ENCODE peak calls at places on chromosome 4, in six cellular contexts. O is suprapubic skin, G is ovary, K is adrenal gland, T is heart left ventricle, Q is HepG2. D is an unnamed sample.

GRCh38 chr4:66351761-66352160 is 681.5 kb upstream of the EPHA5 start:
- DNase-seq in O (no peak), G (no peak), K (no peak), T (no peak), Q (no peak), D (no peak)

GRCh38 chr4:80461412-80461811 is 125.9 kb downstream of the CFAP299 start:
- DNase-seq in O (no peak), G (no peak), K (no peak), T (no peak), Q (no peak), D (no peak)

GRCh38 chr4:125677665-125678307 is 363.0 kb downstream of the FAT4 start:
- DNase-seq in O (no peak), G (no peak), K (no peak), T (no peak), Q (no peak), D (no peak)

GRCh38 chr4:41541697-41542096 is 3.7 kb downstream of the LIMCH1 start:
- DNase-seq in O (no peak), G (no peak), K (no peak), T (no peak), Q (no peak), D (no peak)

GRCh38 chr4:88159137-88159725 is 792 bp upstream of the ABCG2 start:
- DNase-seq in O (no peak), G (peak; percentile 14), K (peak; percentile 43), T (no peak), Q (peak; percentile 44), D (no peak)

GRCh38 chr4:186424745-186425144 is 130.6 kb downstream of the MTNR1A start:
- DNase-seq in O (no peak), G (no peak), K (no peak), T (no peak), Q (no peak), D (no peak)

GRCh38 chr4:95638920-95639501 is 90.2 kb upstream of the UNC5C start:
- DNase-seq in O (no peak), G (no peak), K (no peak), T (no peak), Q (no peak), D (no peak)

GRCh38 chr4:80016506-80016905 is 56.5 kb downstream of the ANTXR2 start:
- DNase-seq in O (no peak), G (no peak), K (no peak), T (no peak), Q (no peak), D (no peak)

GRCh38 chr4:153159728-153160221 is 44.5 kb upstream of the TRIM2 start:
- DNase-seq in O (no peak), G (no peak), K (no peak), T (no peak), Q (no peak), D (no peak)

GRCh38 chr4:182344968-182345367 is 101.8 kb downstream of the TENM3 start:
- DNase-seq in O (no peak), G (no peak), K (no peak), T (no peak), Q (no peak), D (no peak)

GRCh38 chr4:577499-578450 is 1.7 kb upstream of the TMEM271 start:
- DNase-seq in O (no peak), G (no peak), K (no peak), T (no peak), Q (peak; percentile 18), D (no peak)

GRCh38 chr4:112938461-112939058 is 110.9 kb upstream of the ANK2 start:
- DNase-seq in O (no peak), G (no peak), K (no peak), T (no peak), Q (peak; percentile 14), D (no peak)

GRCh38 chr4:137514401-137515116 is 17.7 kb downstream of the PCDH18 start:
- DNase-seq in O (no peak), G (no peak), K (no peak), T (no peak), Q (no peak), D (no peak)

GRCh38 chr4:8921465-8921864 is 49.8 kb upstream of the HMX1 start:
- DNase-seq in O (no peak), G (no peak), K (no peak), T (no peak), Q (no peak), D (no peak)

GRCh38 chr4:126604273-126604867 is 1028.4 kb upstream of the INTU start:
- DNase-seq in O (no peak), G (no peak), K (peak; percentile 4), T (no peak), Q (peak; percentile 18), D (no peak)

GRCh38 chr4:188624370-188624769 is 485.1 kb downstream of the TRIML1 start:
- DNase-seq in O (no peak), G (no peak), K (no peak), T (no peak), Q (no peak), D (no peak)

GRCh38 chr4:182139481-182139880 is 103.7 kb upstream of the TENM3 start:
- DNase-seq in O (no peak), G (no peak), K (no peak), T (no peak), Q (no peak), D (no peak)

GRCh38 chr4:13640149-13640671 is 12.7 kb upstream of the BOD1L1 start:
- DNase-seq in O (no peak), G (no peak), K (no peak), T (no peak), Q (no peak), D (no peak)

GRCh38 chr4:118712872-118713271 is 27.7 kb downstream of the METTL14 start:
- DNase-seq in O (no peak), G (no peak), K (no peak), T (no peak), Q (no peak), D (no peak)

GRCh38 chr4:145703850-145704528 is 24.0 kb downstream of the C4orf51 start:
- DNase-seq in O (no peak), G (no peak), K (no peak), T (no peak), Q (no peak), D (no peak)

GRCh38 chr4:126733301-126733700 is 899.5 kb upstream of the INTU start:
- DNase-seq in O (no peak), G (no peak), K (no peak), T (no peak), Q (no peak), D (no peak)

GRCh38 chr4:7252510-7253340 is 60.4 kb downstream of the SORCS2 start:
- DNase-seq in O (no peak), G (no peak), K (no peak), T (no peak), Q (no peak), D (no peak)

GRCh38 chr4:16032871-16033505 is 50.8 kb downstream of the PROM1 start:
- DNase-seq in O (no peak), G (no peak), K (no peak), T (no peak), Q (no peak), D (no peak)

GRCh38 chr4:176548571-176548970 is 228.8 kb downstream of the SPCS3 start:
- DNase-seq in O (no peak), G (no peak), K (no peak), T (no peak), Q (no peak), D (no peak)
- H3K27me3 ChIP-seq in O (no peaks in the 10 kb centered on the region), G (no peaks in the 10 kb centered on the region), K (no peaks in the 10 kb centered on the region), T (no peaks in the 10 kb centered on the region), Q (no peaks in the 10 kb centered on the region), D (peaks cover 3% of the 10 kb centered on the region)

GRCh38 chr4:87073570-87074470 is 139.0 kb downstream of the AFF1 start:
- DNase-seq in O (no peak), G (no peak), K (no peak), T (peak; percentile 67), Q (no peak), D (no peak)
- TF ChIP-seq POLR2A in O (no peak), G (no peak), K (no peak), T (no peak), Q (no peak), D (no peak)

GRCh38 chr4:169773889-169774288 is 16.1 kb upstream of the HPF1 start:
- DNase-seq in O (no peak), G (no peak), K (no peak), T (no peak), Q (no peak), D (no peak)

GRCh38 chr4:169770411-169770810 is 12.7 kb upstream of the HPF1 start:
- DNase-seq in O (no peak), G (no peak), K (no peak), T (no peak), Q (no peak), D (no peak)

GRCh38 chr4:169774466-169775445 is 17.0 kb upstream of the HPF1 start:
- DNase-seq in O (no peak), G (no peak), K (peak; percentile 5), T (no peak), Q (no peak), D (no peak)
- TF ChIP-seq CTCF in O (no peak), G (no peak), K (no peak), T (peak; percentile 23), Q (no peak), D (no peak)

DNA sequence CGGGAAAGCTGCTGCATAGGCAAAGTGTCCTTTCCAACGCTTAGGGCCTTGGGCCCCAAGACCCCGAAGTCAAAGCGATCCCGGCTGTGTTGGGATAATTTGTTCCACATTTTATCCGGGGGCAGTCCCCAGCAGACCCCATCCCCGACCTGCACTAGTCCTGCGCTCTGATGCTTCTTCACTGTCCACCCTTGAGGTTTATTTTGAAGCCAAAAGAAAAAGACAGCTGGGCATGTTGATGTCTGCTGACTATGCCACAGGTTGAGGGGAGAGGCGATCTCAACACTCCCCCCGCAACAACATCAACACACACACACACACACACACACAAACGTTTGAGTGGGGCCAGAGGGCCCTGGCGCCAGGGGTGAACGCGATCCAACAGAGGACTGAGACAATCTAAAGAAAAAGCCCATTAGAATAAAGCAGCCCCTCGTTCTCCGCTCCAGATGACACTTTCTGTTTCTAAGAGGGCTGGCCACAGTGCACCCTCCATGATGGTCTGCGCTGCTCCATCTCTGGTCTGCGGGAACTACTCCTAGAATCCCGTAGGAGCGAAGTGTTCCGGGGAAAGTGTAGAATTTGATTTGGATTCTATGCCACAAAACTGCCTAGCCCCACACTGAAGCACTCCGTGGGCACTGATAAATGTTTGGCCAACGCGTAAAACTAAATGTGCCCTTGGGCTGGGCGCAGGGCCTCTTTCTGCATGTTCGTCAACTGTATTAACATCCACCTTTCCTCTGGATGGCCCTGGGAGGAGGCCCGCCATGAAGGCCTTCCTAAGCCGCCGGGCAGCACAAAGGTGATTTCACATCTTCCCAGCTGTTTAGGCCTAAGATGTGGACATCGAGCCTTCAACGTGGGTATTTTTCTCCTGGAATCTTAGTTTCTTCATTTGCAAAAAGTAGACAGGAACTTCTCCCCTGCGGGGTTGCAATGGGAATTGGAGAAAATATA is 2.4 kb downstream of the MSX1 start:
- DNase-seq in O (no peak), G (no peak), K (no peak), T (peak; percentile 2), Q (no peak), D (no peak)
- H3K27me3 ChIP-seq in O (peaks cover 98% of the 10 kb centered on the region), G (no peaks in the 10 kb centered on the region), K (peaks cover 56% of the 10 kb centered on the region), T (peaks cover 76% of the 10 kb centered on the region), Q (no peaks in the 10 kb centered on the region), D (peaks cover 88% of the 10 kb centered on the region)